ENCODE peak calls at places on chromosomes 11 and 22, in eight cellular contexts. N is cardiac muscle cell; X is colonic mucosa; C is IMR-90; D is PC-9; Q is CD8-positive, alpha-beta T cell; E is heart left ventricle; T is spleen. G is an unnamed sample. For H3K27me3, the result is how much of the 10 kb centered on the place peaks cover.

GRCh38 chr11:34928960-34929680 is 12.7 kb downstream of the PDHX start:
- DNase-seq in N (no peak), X (no peak), C (no peak), D (no peak), Q (no peak), E (no peak), T (no peak), G (no peak)

GRCh38 chr11:11157201-11157600 is 195.8 kb downstream of the CSNK2A3 start:
- DNase-seq in N (peak), X (no peak), C (peak), D (no peak), Q (peak), E (no peak), T (no peak), G (no peak)

GRCh38 chr11:60830478-60831142 is 11.3 kb upstream of the CCDC86 start:
- DNase-seq in N (no peak), X (no peak), C (no peak), D (no peak), Q (no peak), E (no peak), T (no peak), G (no peak)

GRCh38 chr11:77396911-77397310 is 77.0 kb downstream of the PAK1 start:
- DNase-seq in N (no peak), X (no peak), C (peak), D (no peak), Q (no peak), E (no peak), T (no peak), G (no peak)

GRCh38 chr11:31355817-31356216 is 13.7 kb downstream of the DCDC1 start:
- DNase-seq in N (no peak), X (no peak), C (no peak), D (no peak), Q (no peak), E (no peak), T (no peak), G (no peak)

GRCh38 chr22:27210111-27210739 is 552.8 kb downstream of the MIAT start:
- DNase-seq in N (no peak), X (no peak), C (no peak), D (no peak), Q (no peak), E (no peak), T (no peak), G (no peak)

GRCh38 chr22:42786606-42787356 is 66.1 kb upstream of the A4GALT start:
- DNase-seq in N (no peak), X (no peak), C (no peak), D (no peak), Q (no peak), E (no peak), T (no peak), G (no peak)

GRCh38 chr11:94776351-94777321 is 8.5 kb downstream of the AMOTL1 start:
- DNase-seq in N (no peak), X (no peak), C (peak), D (peak), Q (no peak), E (no peak), T (no peak), G (no peak)

GRCh38 chr11:76629133-76629852 is 41.3 kb downstream of the LRRC32 start:
- DNase-seq in N (no peak), X (no peak), C (peak), D (no peak), Q (no peak), E (peak), T (no peak), G (no peak)

GRCh38 chr11:26806209-26806608 is 84.3 kb upstream of the SLC5A12 start:
- DNase-seq in N (no peak), X (no peak), C (peak), D (no peak), Q (no peak), E (no peak), T (no peak), G (no peak)

DNA sequence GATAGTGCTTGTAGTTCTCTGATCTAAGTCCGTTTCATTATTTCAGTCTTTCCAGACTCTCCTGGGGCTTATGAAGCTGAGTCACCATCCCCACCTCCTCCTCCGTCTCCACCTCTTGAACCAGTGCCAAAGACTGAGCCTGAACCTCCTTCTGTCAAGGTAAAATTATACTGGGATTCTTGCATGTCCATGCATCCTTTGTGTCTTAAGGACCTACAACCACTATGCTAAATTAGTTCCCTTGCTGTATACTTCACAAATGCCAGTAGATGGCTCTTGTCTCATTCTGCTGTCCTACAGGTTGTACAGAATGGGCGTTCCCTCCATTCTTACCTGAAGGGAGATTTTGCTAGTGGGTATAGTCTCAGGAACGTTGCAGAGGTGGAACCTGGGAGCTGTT is 42.2 kb downstream of the POLD3 start:
- DNase-seq in N (no peak), X (peak), C (peak), D (peak), Q (no peak), E (no peak), T (no peak), G (no peak)
- TF ChIP-seq CTCF in N (peak), X (no peak), C (peak), D (peak), Q (no peak), E (peak), T (no peak), G (peak)

DNA sequence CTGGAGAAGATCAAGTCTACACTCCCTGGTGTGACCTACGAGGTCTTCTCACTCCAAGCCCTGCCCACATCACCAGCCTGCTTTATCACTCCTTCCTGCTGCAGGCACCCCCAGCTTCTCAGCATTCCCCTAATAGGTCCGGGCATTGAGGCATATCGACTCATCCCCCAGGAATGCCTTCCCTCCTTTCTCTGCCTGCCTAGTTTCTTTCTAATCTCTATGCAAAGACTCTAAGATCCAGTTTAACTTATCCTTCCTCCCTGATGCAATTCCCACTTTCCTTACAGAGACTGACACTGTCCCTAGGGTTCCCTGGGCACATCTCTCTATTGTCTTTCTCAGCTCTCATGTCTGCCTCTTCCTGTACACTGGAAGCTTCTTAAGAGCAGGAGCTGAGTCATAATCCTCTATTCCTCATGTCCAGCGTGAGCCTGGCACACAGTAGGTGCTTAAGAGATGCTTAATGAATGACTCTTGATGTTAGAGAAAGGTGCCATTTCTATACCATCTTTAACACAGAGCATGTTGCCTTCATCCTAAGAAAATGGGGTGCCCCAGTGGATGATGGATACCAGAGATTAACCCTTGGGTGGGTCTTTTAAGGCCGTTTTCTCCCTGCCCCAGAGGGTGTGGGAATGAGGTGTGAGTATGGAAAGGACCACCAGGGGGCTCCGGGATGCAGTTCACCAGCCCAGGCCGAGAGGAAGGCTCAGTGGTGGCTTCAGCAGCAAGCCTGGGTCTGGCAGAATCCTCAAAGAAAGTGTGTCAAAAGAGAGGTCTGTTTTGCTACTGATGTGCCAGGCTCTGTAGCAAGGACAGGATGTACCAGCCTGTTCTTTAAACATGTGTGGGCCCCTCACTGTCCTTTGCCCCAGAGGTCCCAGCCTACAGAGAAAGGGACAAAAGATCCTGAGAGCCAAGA is 34.7 kb downstream of the PARVA start:
- DNase-seq in N (peak), X (peak), C (peak), D (peak), Q (no peak), E (peak), T (no peak), G (peak)
- H3K4me3 ChIP-seq in N (no peak), X (no peak), C (peak), D (no peak), Q (no peak), E (no peak), T (no peak), G (no peak)

DNA sequence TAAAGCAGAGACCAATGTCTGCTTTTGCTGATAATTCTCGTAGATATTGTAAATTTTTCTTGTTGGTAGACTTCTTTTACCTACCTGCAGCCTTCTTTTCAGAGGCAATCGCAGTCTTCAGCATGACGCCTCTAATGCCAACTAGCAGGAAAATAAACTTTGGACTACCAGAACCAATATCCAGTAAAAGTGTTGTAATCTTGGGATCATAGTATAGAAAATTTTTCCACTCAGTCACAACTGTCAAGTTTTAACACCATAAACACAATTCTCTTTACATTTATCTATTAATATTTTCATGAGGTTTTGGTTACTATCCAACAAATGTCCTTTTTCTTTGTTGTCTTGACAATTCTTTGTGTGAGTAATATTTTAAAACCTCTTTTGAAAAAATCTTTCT is 2.3 kb downstream of the DEPDC7 start:
- DNase-seq in N (no peak), X (no peak), C (no peak), D (no peak), Q (no peak), E (no peak), T (no peak), G (no peak)
- H3K27me3 ChIP-seq in N (under half), X (under half), C (under half), D (under half), Q (under half), E (under half), T (under half), G (under half)

GRCh38 chr11:115503083-115503885 is 931 bp downstream of the CADM1 start:
- DNase-seq in N (peak), X (peak), C (peak), D (no peak), Q (no peak), E (peak), T (peak), G (no peak)
- TF ChIP-seq CTCF in N (peak), X (no peak), C (peak), D (no peak), Q (no peak), E (peak), T (no peak), G (peak)

DNA sequence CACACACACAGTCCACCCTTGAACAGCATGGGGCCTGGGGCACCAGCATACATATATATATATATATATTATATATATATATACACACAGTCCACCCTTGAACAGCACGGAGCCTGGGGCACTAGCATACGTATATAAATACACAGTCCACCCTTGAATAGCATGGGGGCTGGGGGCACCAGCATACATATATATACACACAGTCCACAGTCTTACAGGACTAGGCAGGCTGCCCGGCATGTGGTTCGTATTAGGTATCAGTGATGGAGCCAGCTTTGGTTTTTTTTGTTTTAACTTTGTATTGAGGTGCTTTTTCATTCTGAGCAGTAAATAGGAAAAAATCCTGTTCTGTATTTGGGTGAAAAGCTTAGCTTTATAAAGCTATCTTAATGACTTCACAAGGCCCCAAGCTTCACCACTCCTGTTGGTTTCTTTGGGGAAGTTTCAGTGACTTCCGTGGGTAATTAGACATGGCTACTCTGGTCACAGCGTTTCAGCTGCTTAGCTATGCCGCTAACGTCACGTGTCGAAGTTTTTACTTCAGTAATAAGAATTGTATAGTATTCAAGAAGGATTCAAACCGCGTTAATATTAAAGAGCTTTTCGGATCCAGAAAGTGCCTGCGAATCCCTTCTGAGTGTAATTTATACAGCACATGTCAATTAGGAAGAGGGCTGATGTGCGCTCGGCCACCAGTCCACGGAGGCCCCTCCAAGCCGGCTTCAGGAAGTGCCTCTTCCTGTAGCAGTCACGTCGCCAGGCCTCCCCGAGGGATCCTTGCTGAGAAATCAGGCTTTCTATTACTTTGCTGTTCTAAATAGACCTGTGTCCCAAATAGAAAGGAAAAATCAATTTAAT is 179.7 kb downstream of the TBC1D22A start:
- DNase-seq in N (no peak), X (peak), C (peak), D (no peak), Q (no peak), E (peak), T (no peak), G (no peak)
- H3K4me3 ChIP-seq in N (no peak), X (no peak), C (no peak), D (no peak), Q (no peak), E (peak), T (no peak), G (no peak)